ENCODE peak calls at places on chromosomes 16 and 17, in four cellular contexts. Z is glutamatergic neuron, I is stomach, G is GM13977. V is an unnamed sample.

GRCh38 chr17:40648326-40648968 is 829 bp upstream of the SMARCE1 start:
- DNase-seq in Z (peak), I (peak), G (peak), V (no peak)

GRCh38 chr16:63481060-63481459 is 1444.8 kb upstream of the CDH8 start:
- DNase-seq in Z (no peak), I (no peak), G (no peak), V (no peak)

GRCh38 chr17:80447790-80448189 is 28.6 kb downstream of the NPTX1 start:
- DNase-seq in Z (no peak), I (no peak), G (no peak), V (peak)

GRCh38 chr16:12898556-12898955 is 2.8 kb upstream of the SHISA9 start:
- DNase-seq in Z (no peak), I (no peak), G (no peak), V (peak)

GRCh38 chr16:896261-897199 is 74.3 kb downstream of the LMF1 start:
- DNase-seq in Z (no peak), I (no peak), G (no peak), V (no peak)

GRCh38 chr17:55056530-55056929 is 88.0 kb downstream of the STXBP4 start:
- DNase-seq in Z (no peak), I (peak), G (no peak), V (no peak)

GRCh38 chr16:80902306-80903154 is 98.1 kb upstream of the CDYL2 start:
- DNase-seq in Z (no peak), I (no peak), G (no peak), V (no peak)

GRCh38 chr16:81675662-81676535 is 103.2 kb upstream of the PLCG2 start:
- DNase-seq in Z (no peak), I (no peak), G (no peak), V (no peak)

GRCh38 chr17:77718669-77718961 is 239.9 kb upstream of the TNRC6C start:
- DNase-seq in Z (no peak), I (no peak), G (no peak), V (no peak)

GRCh38 chr17:80780381-80781187 is 211.1 kb upstream of the CHMP6 start:
- DNase-seq in Z (no peak), I (no peak), G (peak), V (peak)

GRCh38 chr17:50106393-50107131 is 11.4 kb downstream of the PDK2 start:
- DNase-seq in Z (no peak), I (no peak), G (no peak), V (no peak)

GRCh38 chr17:7080445-7081041 is 492 bp upstream of the CLEC10A start:
- DNase-seq in Z (no peak), I (no peak), G (no peak), V (no peak)

GRCh38 chr16:6019490-6019991 is 921.9 kb upstream of the EEF2KMT start:
- DNase-seq in Z (peak), I (no peak), G (no peak), V (peak)

GRCh38 chr16:75727221-75727620 is 931 bp upstream of the CPHXL start:
- DNase-seq in Z (no peak), I (no peak), G (no peak), V (peak)

GRCh38 chr17:41531993-41532392 is 3.9 kb upstream of the KRT19 start:
- DNase-seq in Z (no peak), I (no peak), G (no peak), V (no peak)

DNA sequence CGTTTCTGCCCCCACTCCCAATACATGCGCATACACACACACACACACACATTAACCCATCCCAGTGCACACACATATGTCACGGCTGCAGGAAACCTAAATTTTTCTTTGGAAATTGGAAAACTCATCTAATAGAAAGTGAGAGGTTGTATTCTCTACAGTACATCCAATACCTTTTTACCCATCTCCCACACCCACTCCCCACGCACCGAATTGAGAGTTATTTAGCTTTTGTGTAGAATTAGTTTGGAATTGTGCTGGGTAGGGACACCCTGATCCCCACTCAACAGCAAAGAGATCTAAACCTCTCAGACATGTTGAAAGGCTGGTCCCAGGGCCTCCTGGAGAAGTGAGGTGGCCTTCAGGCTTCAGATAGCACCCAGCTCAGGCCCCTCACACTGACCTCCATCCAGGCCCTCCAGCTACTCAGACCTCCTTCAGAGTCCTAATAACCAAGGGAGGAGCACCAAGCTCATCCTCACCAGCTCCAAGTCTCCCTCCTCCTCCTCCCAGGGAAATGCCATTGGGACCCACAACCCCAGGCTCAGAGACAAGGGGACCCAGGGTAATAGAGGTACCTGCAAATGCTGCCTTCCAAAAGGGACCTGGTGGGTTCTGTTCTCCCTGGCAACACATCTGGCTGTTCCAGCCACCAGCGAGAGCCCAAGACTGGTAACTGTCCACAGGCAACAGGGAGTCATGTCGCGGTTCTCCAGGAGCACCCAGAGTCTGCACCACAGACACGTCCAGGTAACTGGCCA is 955 bp downstream of the HOXB13 start:
- DNase-seq in Z (no peak), I (no peak), G (no peak), V (no peak)
- TF ChIP-seq CTCF in Z (no peak), I (no peak), G (no peak), V (no peak)

DNA sequence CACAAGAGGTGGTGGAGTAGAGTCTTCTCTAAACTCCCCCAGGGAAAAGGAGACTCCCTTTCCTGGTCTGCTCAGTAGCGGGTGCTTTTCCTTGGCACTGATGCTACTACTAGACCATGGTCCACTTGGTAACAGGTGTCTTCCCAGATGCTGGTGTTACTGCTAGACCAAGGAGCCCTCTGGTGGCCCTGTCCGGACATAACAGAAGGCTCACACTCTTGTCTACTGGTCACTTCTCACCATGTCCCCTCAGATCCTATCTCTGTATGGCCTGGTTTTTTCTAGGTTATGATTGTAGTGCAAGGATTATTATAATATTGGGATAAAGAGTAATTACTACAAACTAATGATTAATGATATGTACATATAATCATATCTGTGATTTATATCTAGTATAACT is 49.7 kb upstream of the ARL4D start:
- DNase-seq in Z (no peak), I (no peak), G (no peak), V (peak)
- TF ChIP-seq CTCF in Z (no peak), I (no peak), G (peak), V (peak)

GRCh38 chr16:68866933-68867332 is 23.6 kb downstream of the TANGO6 start:
- DNase-seq in Z (no peak), I (no peak), G (no peak), V (no peak)
- TF ChIP-seq CTCF in Z (no peak), I (no peak), G (no peak), V (no peak)

GRCh38 chr16:65576631-65577030 is 454.8 kb upstream of the CDH11 start:
- DNase-seq in Z (no peak), I (no peak), G (no peak), V (peak)
- TF ChIP-seq CTCF in Z (no peak), I (no peak), G (no peak), V (peak)

GRCh38 chr17:38747385-38748328 is 479 bp downstream of the PCGF2 start:
- DNase-seq in Z (peak), I (no peak), G (peak), V (peak)
- TF ChIP-seq CTCF in Z (no peak), I (no peak), G (peak), V (peak)

GRCh38 chr16:28204622-28205021 is 7.1 kb downstream of the XPO6 start:
- DNase-seq in Z (no peak), I (no peak), G (no peak), V (no peak)

GRCh38 chr16:28205117-28205899 is 6.5 kb downstream of the XPO6 start:
- DNase-seq in Z (no peak), I (no peak), G (no peak), V (no peak)

GRCh38 chr16:28200661-28201060 is 11.1 kb downstream of the XPO6 start:
- DNase-seq in Z (no peak), I (no peak), G (no peak), V (no peak)

GRCh38 chr16:28204211-28204610 is 7.6 kb downstream of the XPO6 start:
- DNase-seq in Z (no peak), I (no peak), G (no peak), V (no peak)

GRCh38 chr16:28202147-28202746 is 9.5 kb downstream of the XPO6 start:
- DNase-seq in Z (no peak), I (no peak), G (peak), V (no peak)
- TF ChIP-seq CTCF in Z (no peak), I (no peak), G (peak), V (peak)

DNA sequence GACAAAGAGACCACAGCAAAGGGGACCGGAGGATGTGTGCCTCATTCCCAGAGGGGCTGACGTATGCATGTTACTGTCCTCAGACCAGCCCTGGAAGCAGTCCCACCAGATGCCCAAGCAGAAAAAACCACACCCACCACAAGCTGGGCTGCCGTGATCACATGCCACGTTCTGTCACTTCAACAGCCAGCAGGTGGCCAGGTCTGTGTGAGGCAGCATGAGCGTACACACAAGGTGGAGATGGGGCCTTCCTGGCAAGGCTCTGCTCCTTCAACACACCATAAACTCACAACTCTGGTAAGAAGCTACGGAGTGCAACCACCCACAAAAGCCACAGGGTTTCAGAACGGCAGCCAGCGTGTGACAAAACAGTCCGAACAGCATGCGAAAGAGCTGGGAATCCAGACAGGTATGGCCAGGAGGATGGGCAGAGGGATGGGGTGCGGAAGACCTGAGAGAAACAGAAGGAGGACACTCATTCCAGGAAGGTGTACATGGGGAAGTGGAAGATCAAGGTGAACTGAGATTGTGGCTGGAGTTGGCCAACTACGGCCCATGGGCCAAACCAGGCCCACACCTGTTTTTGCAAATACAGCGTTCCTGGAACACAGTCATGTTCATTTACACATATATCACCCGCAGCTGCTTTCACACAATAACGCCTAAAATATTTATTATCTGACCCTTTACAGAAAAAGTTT is 27.9 kb downstream of the MBTPS1 start:
- DNase-seq in Z (peak), I (peak), G (peak), V (peak)
- TF ChIP-seq CTCF in Z (peak), I (no peak), G (peak), V (peak)

GRCh38 chr17:34580685-34581445 is 1.5 kb downstream of the TMEM132E start:
- DNase-seq in Z (peak), I (no peak), G (peak), V (peak)
- TF ChIP-seq CTCF in Z (peak), I (no peak), G (no peak), V (peak)

V was measured in WERI-Rb-1.